ENCODE peak calls at places on chromosomes 4 and X, in nine cellular contexts. One of them, this sample, is unnamed.

GRCh38 chrX:21839334-21840198 is at the start of gene MBTPS2:
- DNase-seq in mesothelial cell of epicardium: peak
- DNase-seq in IMR-90: peak
- DNase-seq in CD8-positive, alpha-beta memory T cell: peak
- DNase-seq in NCI-H1092: peak
- DNase-seq in posterior cingulate gyrus: peak
- DNase-seq in NCI-H774: peak
- DNase-seq in suprapubic skin: peak
- DNase-seq in OCI-M1: peak
- DNase-seq in this sample: peak

GRCh38 chrX:40095588-40096394 is 2.0 kb downstream of the BCOR start:
- DNase-seq in NCI-H1092: no peak
- DNase-seq in mesothelial cell of epicardium: no peak
- DNase-seq in NCI-H774: no peak
- DNase-seq in CD8-positive, alpha-beta memory T cell: peak
- DNase-seq in posterior cingulate gyrus: no peak
- DNase-seq in IMR-90: no peak
- DNase-seq in suprapubic skin: no peak
- DNase-seq in OCI-M1: peak
- DNase-seq in this sample: peak

GRCh38 chr4:3368841-3369760 is 72.7 kb upstream of the HGFAC start:
- DNase-seq in NCI-H774: no peak
- DNase-seq in suprapubic skin: no peak
- DNase-seq in NCI-H1092: peak
- DNase-seq in CD8-positive, alpha-beta memory T cell: no peak
- DNase-seq in mesothelial cell of epicardium: no peak
- DNase-seq in posterior cingulate gyrus: no peak
- DNase-seq in IMR-90: no peak
- DNase-seq in OCI-M1: no peak
- DNase-seq in this sample: no peak

GRCh38 chr4:100736651-100737450 is 219.0 kb upstream of the EMCN start:
- DNase-seq in posterior cingulate gyrus: no peak
- DNase-seq in suprapubic skin: no peak
- DNase-seq in IMR-90: peak
- DNase-seq in NCI-H1092: no peak
- DNase-seq in CD8-positive, alpha-beta memory T cell: no peak
- DNase-seq in mesothelial cell of epicardium: no peak
- DNase-seq in OCI-M1: no peak
- DNase-seq in NCI-H774: no peak
- DNase-seq in this sample: peak

GRCh38 chr4:138602664-138603063 is 360.5 kb upstream of the SLC7A11 start:
- DNase-seq in mesothelial cell of epicardium: no peak
- DNase-seq in OCI-M1: no peak
- DNase-seq in posterior cingulate gyrus: no peak
- DNase-seq in CD8-positive, alpha-beta memory T cell: no peak
- DNase-seq in suprapubic skin: no peak
- DNase-seq in NCI-H1092: no peak
- DNase-seq in IMR-90: peak
- DNase-seq in NCI-H774: no peak
- DNase-seq in this sample: peak

GRCh38 chr4:187276786-187277408 is 553.2 kb upstream of the FAT1 start:
- DNase-seq in CD8-positive, alpha-beta memory T cell: no peak
- DNase-seq in IMR-90: peak
- DNase-seq in posterior cingulate gyrus: no peak
- DNase-seq in NCI-H1092: no peak
- DNase-seq in mesothelial cell of epicardium: no peak
- DNase-seq in suprapubic skin: no peak
- DNase-seq in OCI-M1: no peak
- DNase-seq in NCI-H774: no peak
- DNase-seq in this sample: peak

GRCh38 chr4:16818005-16818404 is 80.4 kb downstream of the LDB2 start:
- DNase-seq in CD8-positive, alpha-beta memory T cell: no peak
- DNase-seq in NCI-H774: no peak
- DNase-seq in mesothelial cell of epicardium: no peak
- DNase-seq in NCI-H1092: no peak
- DNase-seq in posterior cingulate gyrus: no peak
- DNase-seq in suprapubic skin: no peak
- DNase-seq in OCI-M1: peak
- DNase-seq in IMR-90: no peak
- DNase-seq in this sample: no peak

GRCh38 chrX:108122748-108123147 is 31.2 kb downstream of the ATG4A start:
- DNase-seq in mesothelial cell of epicardium: no peak
- DNase-seq in NCI-H1092: no peak
- DNase-seq in suprapubic skin: no peak
- DNase-seq in IMR-90: peak
- DNase-seq in OCI-M1: no peak
- DNase-seq in NCI-H774: no peak
- DNase-seq in CD8-positive, alpha-beta memory T cell: no peak
- DNase-seq in posterior cingulate gyrus: no peak
- DNase-seq in this sample: peak

GRCh38 chr4:101169044-101170014 is 178.0 kb downstream of the PPP3CA start:
- DNase-seq in NCI-H1092: peak
- DNase-seq in suprapubic skin: no peak
- DNase-seq in CD8-positive, alpha-beta memory T cell: peak
- DNase-seq in OCI-M1: peak
- DNase-seq in NCI-H774: peak
- DNase-seq in IMR-90: peak
- DNase-seq in mesothelial cell of epicardium: no peak
- DNase-seq in posterior cingulate gyrus: no peak
- DNase-seq in this sample: peak

GRCh38 chrX:3699841-3700381 is 13.5 kb downstream of the PRKX start:
- DNase-seq in OCI-M1: peak
- DNase-seq in mesothelial cell of epicardium: no peak
- DNase-seq in posterior cingulate gyrus: no peak
- DNase-seq in IMR-90: no peak
- DNase-seq in NCI-H774: no peak
- DNase-seq in CD8-positive, alpha-beta memory T cell: no peak
- DNase-seq in suprapubic skin: no peak
- DNase-seq in NCI-H1092: no peak
- DNase-seq in this sample: no peak

This sample was measured in iris pigment epithelial cell.